ENCODE peak calls at places on chromosomes 7 and 10, in four cellular contexts. E is activated CD8-positive, alpha-beta memory T cell treated with anti-CD3 and anti-CD28 coated beads, Interleukin-2, amount 10 ng/mL, durations not matched to agents 7 days and 5 days; O is central memory CD4-positive, alpha-beta T cell; J is mesendoderm. L is an unnamed sample.

GRCh38 chr10:29130190-29130673 is 158.6 kb upstream of the LYZL1 start:
- DNase-seq in E (no peak), O (no peak), J (peak), L (no peak)

GRCh38 chr7:54560183-54560582 is 18.0 kb downstream of the VSTM2A start:
- DNase-seq in J (no peak), E (no peak), O (no peak), L (no peak)

GRCh38 chr10:60537697-60538096 is 148.0 kb upstream of the ANK3 start:
- DNase-seq in J (no peak), E (no peak), O (no peak), L (no peak)

GRCh38 chr7:39696631-39697030 is 73.3 kb downstream of the RALA start:
- DNase-seq in J (no peak), O (no peak), E (no peak), L (no peak)

GRCh38 chr10:79381804-79382221 is 34.5 kb downstream of the PPIF start:
- DNase-seq in O (no peak), E (peak), J (peak), L (no peak)

GRCh38 chr7:45176886-45177731 is 19.5 kb downstream of the RAMP3 start:
- DNase-seq in J (no peak), O (no peak), E (no peak), L (no peak)

GRCh38 chr10:28841625-28842024 is 164.3 kb downstream of the BAMBI start:
- DNase-seq in J (no peak), E (no peak), O (no peak), L (no peak)

GRCh38 chr10:69278446-69278963 is at the start of gene HK1:
- DNase-seq in O (no peak), E (no peak), J (peak), L (no peak)

GRCh38 chr10:78424721-78425120 is 391.1 kb downstream of the RPS24 start:
- DNase-seq in O (no peak), J (peak), E (no peak), L (no peak)

GRCh38 chr7:76142861-76143260 is 58.8 kb upstream of the SRRM3 start:
- DNase-seq in O (peak), J (no peak), E (no peak), L (peak)

GRCh38 chr7:40717242-40717641 is 582.4 kb downstream of the SUGCT start:
- DNase-seq in O (no peak), E (peak), J (peak), L (no peak)

GRCh38 chr10:31582365-31583052 is 263.5 kb downstream of the ZEB1 start:
- DNase-seq in O (no peak), J (peak), E (no peak), L (no peak)

GRCh38 chr10:132945125-132945893 is 2.9 kb upstream of the CFAP46 start:
- DNase-seq in J (no peak), O (no peak), E (no peak), L (no peak)

GRCh38 chr7:3754488-3755365 is 453.7 kb downstream of the SDK1 start:
- DNase-seq in E (no peak), J (peak), O (no peak), L (no peak)

GRCh38 chr7:83150310-83150709 is 12.4 kb downstream of the PCLO start:
- DNase-seq in O (no peak), J (peak), E (no peak), L (no peak)

GRCh38 chr7:138929969-138930368 is 51.2 kb downstream of the KIAA1549 start:
- DNase-seq in J (no peak), O (no peak), E (no peak), L (no peak)

GRCh38 chr7:28297821-28298439 is 114.4 kb upstream of the CREB5 start:
- DNase-seq in O (no peak), J (no peak), E (no peak), L (no peak)

GRCh38 chr7:122438001-122438400 is 133.5 kb upstream of the FEZF1 start:
- DNase-seq in E (no peak), O (no peak), J (no peak), L (no peak)

GRCh38 chr10:121974019-121974534 is 940 bp downstream of the NSMCE4A start:
- DNase-seq in J (no peak), O (no peak), E (no peak), L (no peak)

GRCh38 chr10:80461208-80462183 is 7.4 kb downstream of the TSPAN14 start:
- DNase-seq in J (no peak), E (peak), O (no peak), L (no peak)

GRCh38 chr7:21526007-21526406 is 16.8 kb upstream of the DNAH11 start:
- DNase-seq in O (no peak), E (no peak), J (no peak), L (no peak)

GRCh38 chr10:43268491-43268890 is 1.6 kb upstream of the RASGEF1A start:
- DNase-seq in E (no peak), J (no peak), O (no peak), L (no peak)

GRCh38 chr7:51430480-51431086 is 114.0 kb upstream of the COBL start:
- DNase-seq in E (peak), O (peak), J (peak), L (peak)

GRCh38 chr10:17064435-17064834 is 65.2 kb downstream of the CUBN start:
- DNase-seq in O (no peak), J (no peak), E (no peak), L (no peak)

GRCh38 chr10:102434251-102434913 is 2.0 kb upstream of the CUEDC2 start:
- DNase-seq in O (no peak), E (no peak), J (peak), L (no peak)

GRCh38 chr10:82949816-82950575 is 1075.0 kb downstream of the NRG3 start:
- DNase-seq in J (no peak), E (no peak), O (no peak), L (no peak)

GRCh38 chr7:133568544-133568943 is 315.7 kb downstream of the EXOC4 start:
- DNase-seq in E (no peak), O (no peak), J (no peak), L (no peak)